ENCODE peak calls at places on chromosomes 2 and 18, in six cellular contexts. One of them, this sample, is unnamed. For H3K9me3, the result is how much of the 10 kb centered on the place peaks cover.

GRCh38 chr2:113291191-113291590 is 12.5 kb upstream of the PAX8 start:
- DNase-seq in lower lobe of right lung: no peak
- DNase-seq in cardiac muscle cell: peak
- DNase-seq in CD8-positive, alpha-beta memory T cell: no peak
- DNase-seq in WERI-Rb-1: no peak
- DNase-seq in astrocyte: no peak
- DNase-seq in this sample: peak

GRCh38 chr2:28713582-28714292 is 37.9 kb upstream of the PPP1CB start:
- DNase-seq in cardiac muscle cell: no peak
- DNase-seq in lower lobe of right lung: no peak
- DNase-seq in WERI-Rb-1: no peak
- DNase-seq in astrocyte: peak
- DNase-seq in CD8-positive, alpha-beta memory T cell: no peak
- DNase-seq in this sample: no peak

GRCh38 chr2:63614983-63615945 is 26.5 kb downstream of the MDH1 start:
- DNase-seq in cardiac muscle cell: peak
- DNase-seq in WERI-Rb-1: no peak
- DNase-seq in astrocyte: peak
- DNase-seq in CD8-positive, alpha-beta memory T cell: no peak
- DNase-seq in lower lobe of right lung: no peak
- DNase-seq in this sample: no peak

GRCh38 chr2:235204923-235205322 is 253.1 kb downstream of the SH3BP4 start:
- DNase-seq in CD8-positive, alpha-beta memory T cell: no peak
- DNase-seq in cardiac muscle cell: no peak
- DNase-seq in astrocyte: no peak
- DNase-seq in WERI-Rb-1: no peak
- DNase-seq in lower lobe of right lung: no peak
- DNase-seq in this sample: no peak

GRCh38 chr2:222054813-222055212 is 244.0 kb downstream of the PAX3 start:
- DNase-seq in WERI-Rb-1: no peak
- DNase-seq in CD8-positive, alpha-beta memory T cell: no peak
- DNase-seq in lower lobe of right lung: no peak
- DNase-seq in astrocyte: no peak
- DNase-seq in cardiac muscle cell: no peak
- DNase-seq in this sample: no peak

GRCh38 chr18:13303761-13304364 is 85.3 kb downstream of the LDLRAD4 start:
- DNase-seq in CD8-positive, alpha-beta memory T cell: no peak
- DNase-seq in cardiac muscle cell: no peak
- DNase-seq in astrocyte: no peak
- DNase-seq in WERI-Rb-1: no peak
- DNase-seq in lower lobe of right lung: no peak
- DNase-seq in this sample: no peak

GRCh38 chr2:179106342-179107178 is 56.6 kb upstream of the CCDC141 start:
- DNase-seq in astrocyte: peak
- DNase-seq in cardiac muscle cell: no peak
- DNase-seq in lower lobe of right lung: no peak
- DNase-seq in CD8-positive, alpha-beta memory T cell: no peak
- DNase-seq in WERI-Rb-1: no peak
- DNase-seq in this sample: peak

GRCh38 chr18:77207540-77207939 is 42.1 kb upstream of the GALR1 start:
- DNase-seq in lower lobe of right lung: peak
- DNase-seq in cardiac muscle cell: no peak
- DNase-seq in WERI-Rb-1: peak
- DNase-seq in CD8-positive, alpha-beta memory T cell: peak
- DNase-seq in astrocyte: peak
- DNase-seq in this sample: peak

GRCh38 chr2:233820766-233821105 is 33.6 kb downstream of the HJURP start:
- DNase-seq in cardiac muscle cell: no peak
- DNase-seq in CD8-positive, alpha-beta memory T cell: no peak
- DNase-seq in WERI-Rb-1: peak
- DNase-seq in astrocyte: no peak
- DNase-seq in lower lobe of right lung: no peak
- DNase-seq in this sample: no peak

GRCh38 chr2:44245068-44245861 is 30.0 kb upstream of the SLC3A1 start:
- DNase-seq in lower lobe of right lung: no peak
- DNase-seq in WERI-Rb-1: no peak
- DNase-seq in astrocyte: no peak
- DNase-seq in CD8-positive, alpha-beta memory T cell: no peak
- DNase-seq in cardiac muscle cell: no peak
- DNase-seq in this sample: peak

GRCh38 chr2:196249860-196250259 is 78.5 kb upstream of the STK17B start:
- DNase-seq in CD8-positive, alpha-beta memory T cell: no peak
- DNase-seq in WERI-Rb-1: no peak
- DNase-seq in lower lobe of right lung: no peak
- DNase-seq in astrocyte: peak
- DNase-seq in cardiac muscle cell: no peak
- DNase-seq in this sample: no peak

GRCh38 chr18:13464432-13465125 is 246.0 kb downstream of the LDLRAD4 start:
- DNase-seq in CD8-positive, alpha-beta memory T cell: peak
- DNase-seq in cardiac muscle cell: no peak
- DNase-seq in astrocyte: peak
- DNase-seq in WERI-Rb-1: no peak
- DNase-seq in lower lobe of right lung: peak
- DNase-seq in this sample: peak

GRCh38 chr18:67932261-67932660 is 415.7 kb upstream of the DSEL start:
- DNase-seq in WERI-Rb-1: no peak
- DNase-seq in CD8-positive, alpha-beta memory T cell: no peak
- DNase-seq in astrocyte: no peak
- DNase-seq in lower lobe of right lung: no peak
- DNase-seq in cardiac muscle cell: no peak
- DNase-seq in this sample: no peak

GRCh38 chr2:42035241-42035640 is 12.6 kb upstream of the PKDCC start:
- DNase-seq in astrocyte: peak
- DNase-seq in cardiac muscle cell: no peak
- DNase-seq in WERI-Rb-1: no peak
- DNase-seq in CD8-positive, alpha-beta memory T cell: no peak
- DNase-seq in lower lobe of right lung: no peak
- DNase-seq in this sample: no peak

GRCh38 chr2:59395119-59395518 is 1154.0 kb upstream of the FANCL start:
- DNase-seq in CD8-positive, alpha-beta memory T cell: no peak
- DNase-seq in lower lobe of right lung: no peak
- DNase-seq in astrocyte: no peak
- DNase-seq in WERI-Rb-1: no peak
- DNase-seq in cardiac muscle cell: no peak
- DNase-seq in this sample: no peak

GRCh38 chr18:26941608-26942007 is 76.1 kb upstream of the AQP4 start:
- DNase-seq in CD8-positive, alpha-beta memory T cell: no peak
- DNase-seq in astrocyte: no peak
- DNase-seq in lower lobe of right lung: no peak
- DNase-seq in WERI-Rb-1: no peak
- DNase-seq in cardiac muscle cell: no peak
- DNase-seq in this sample: no peak

GRCh38 chr18:74264303-74265020 is 27.3 kb downstream of the CYB5A start:
- DNase-seq in CD8-positive, alpha-beta memory T cell: no peak
- DNase-seq in WERI-Rb-1: no peak
- DNase-seq in astrocyte: no peak
- DNase-seq in cardiac muscle cell: peak
- DNase-seq in lower lobe of right lung: no peak
- DNase-seq in this sample: no peak

GRCh38 chr2:1024981-1025380 is 74.3 kb downstream of the SNTG2 start:
- DNase-seq in lower lobe of right lung: no peak
- DNase-seq in cardiac muscle cell: no peak
- DNase-seq in astrocyte: no peak
- DNase-seq in CD8-positive, alpha-beta memory T cell: no peak
- DNase-seq in WERI-Rb-1: no peak
- DNase-seq in this sample: no peak

GRCh38 chr2:218879881-218880748 is 537 bp upstream of the WNT10A start:
- DNase-seq in astrocyte: no peak
- DNase-seq in lower lobe of right lung: peak
- DNase-seq in CD8-positive, alpha-beta memory T cell: peak
- DNase-seq in cardiac muscle cell: no peak
- DNase-seq in WERI-Rb-1: no peak
- DNase-seq in this sample: peak

GRCh38 chr2:218878486-218878885 is 2.2 kb upstream of the WNT10A start:
- DNase-seq in astrocyte: no peak
- DNase-seq in lower lobe of right lung: no peak
- DNase-seq in cardiac muscle cell: no peak
- DNase-seq in CD8-positive, alpha-beta memory T cell: no peak
- DNase-seq in WERI-Rb-1: no peak
- DNase-seq in this sample: no peak

GRCh38 chr2:218877331-218877730 is 3.3 kb upstream of the WNT10A start:
- DNase-seq in lower lobe of right lung: no peak
- DNase-seq in CD8-positive, alpha-beta memory T cell: no peak
- DNase-seq in WERI-Rb-1: no peak
- DNase-seq in astrocyte: no peak
- DNase-seq in cardiac muscle cell: no peak
- DNase-seq in this sample: no peak

GRCh38 chr2:218877891-218878290 is 2.8 kb upstream of the WNT10A start:
- DNase-seq in WERI-Rb-1: no peak
- DNase-seq in CD8-positive, alpha-beta memory T cell: no peak
- DNase-seq in astrocyte: no peak
- DNase-seq in lower lobe of right lung: no peak
- DNase-seq in cardiac muscle cell: no peak
- DNase-seq in this sample: no peak

GRCh38 chr2:218878941-218879761 is 1.5 kb upstream of the WNT10A start:
- DNase-seq in CD8-positive, alpha-beta memory T cell: no peak
- DNase-seq in astrocyte: no peak
- DNase-seq in WERI-Rb-1: peak
- DNase-seq in lower lobe of right lung: no peak
- DNase-seq in cardiac muscle cell: no peak
- DNase-seq in this sample: no peak
- H3K27ac ChIP-seq in CD8-positive, alpha-beta memory T cell: peak
- H3K27ac ChIP-seq in astrocyte: no peak
- H3K27ac ChIP-seq in WERI-Rb-1: peak
- H3K27ac ChIP-seq in lower lobe of right lung: no peak
- H3K27ac ChIP-seq in cardiac muscle cell: no peak
- H3K27ac ChIP-seq in this sample: no peak

DNA sequence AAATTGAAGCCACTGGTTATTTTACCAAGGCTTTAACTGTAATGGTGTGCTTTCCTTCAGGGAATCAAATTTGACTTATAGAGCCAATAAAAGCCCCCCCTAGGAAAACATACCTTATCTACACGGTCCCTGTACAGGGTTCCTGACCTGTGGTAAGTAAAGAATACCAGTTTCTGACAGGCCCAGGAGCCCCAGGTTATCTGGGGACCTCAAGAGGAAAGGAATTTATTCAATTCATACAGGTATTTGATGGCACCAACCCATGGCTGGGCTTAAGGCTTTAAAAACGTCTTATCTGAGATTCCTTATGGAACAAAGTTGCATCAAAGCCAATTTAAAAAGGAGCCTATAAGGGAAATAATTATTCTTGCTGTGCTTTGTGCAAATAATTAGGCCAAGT is 7.0 kb upstream of the RPIA start:
- DNase-seq in WERI-Rb-1: no peak
- DNase-seq in astrocyte: no peak
- DNase-seq in lower lobe of right lung: no peak
- DNase-seq in cardiac muscle cell: no peak
- DNase-seq in CD8-positive, alpha-beta memory T cell: no peak
- DNase-seq in this sample: no peak
- H3K9me3 ChIP-seq in WERI-Rb-1: under half
- H3K9me3 ChIP-seq in astrocyte: under half
- H3K9me3 ChIP-seq in lower lobe of right lung: under half
- H3K9me3 ChIP-seq in cardiac muscle cell: under half
- H3K9me3 ChIP-seq in CD8-positive, alpha-beta memory T cell: under half
- H3K9me3 ChIP-seq in this sample: under half

GRCh38 chr2:109172556-109173105 is 43.6 kb downstream of the SH3RF3 start:
- DNase-seq in astrocyte: peak
- DNase-seq in cardiac muscle cell: no peak
- DNase-seq in CD8-positive, alpha-beta memory T cell: no peak
- DNase-seq in lower lobe of right lung: no peak
- DNase-seq in WERI-Rb-1: no peak
- DNase-seq in this sample: no peak

GRCh38 chr2:109168080-109168479 is 39.1 kb downstream of the SH3RF3 start:
- DNase-seq in astrocyte: no peak
- DNase-seq in CD8-positive, alpha-beta memory T cell: no peak
- DNase-seq in cardiac muscle cell: no peak
- DNase-seq in WERI-Rb-1: no peak
- DNase-seq in lower lobe of right lung: no peak
- DNase-seq in this sample: no peak

GRCh38 chr2:109168716-109169115 is 39.7 kb downstream of the SH3RF3 start:
- DNase-seq in astrocyte: no peak
- DNase-seq in WERI-Rb-1: no peak
- DNase-seq in cardiac muscle cell: no peak
- DNase-seq in lower lobe of right lung: no peak
- DNase-seq in CD8-positive, alpha-beta memory T cell: no peak
- DNase-seq in this sample: no peak

GRCh38 chr2:109171444-109172334 is 42.7 kb downstream of the SH3RF3 start:
- DNase-seq in lower lobe of right lung: no peak
- DNase-seq in astrocyte: peak
- DNase-seq in CD8-positive, alpha-beta memory T cell: no peak
- DNase-seq in cardiac muscle cell: peak
- DNase-seq in WERI-Rb-1: no peak
- DNase-seq in this sample: peak

DNA sequence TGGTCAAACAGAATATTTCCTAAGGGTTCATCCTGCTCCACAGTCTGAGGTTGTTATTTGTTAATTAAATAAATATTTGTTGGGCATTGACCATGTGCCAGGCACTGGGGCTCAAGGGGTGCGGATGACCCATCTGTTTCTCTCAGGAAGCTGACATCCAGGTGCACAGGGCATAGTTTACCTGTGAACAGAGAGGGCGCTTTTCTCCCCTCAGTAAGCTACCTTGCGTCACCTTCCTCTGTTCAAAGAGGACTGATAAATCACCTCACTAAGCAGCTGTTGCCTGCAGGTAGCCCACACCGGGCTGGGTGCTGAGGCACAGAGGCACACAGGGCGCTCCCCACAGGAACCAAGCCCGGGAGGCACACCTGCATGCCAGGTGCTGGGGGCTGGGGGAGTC is 41.6 kb downstream of the SH3RF3 start:
- DNase-seq in lower lobe of right lung: no peak
- DNase-seq in CD8-positive, alpha-beta memory T cell: no peak
- DNase-seq in cardiac muscle cell: no peak
- DNase-seq in WERI-Rb-1: no peak
- DNase-seq in astrocyte: no peak
- DNase-seq in this sample: no peak
- H3K4me3 ChIP-seq in lower lobe of right lung: no peak
- H3K4me3 ChIP-seq in CD8-positive, alpha-beta memory T cell: no peak
- H3K4me3 ChIP-seq in cardiac muscle cell: no peak
- H3K4me3 ChIP-seq in WERI-Rb-1: no peak
- H3K4me3 ChIP-seq in astrocyte: no peak
- H3K4me3 ChIP-seq in this sample: no peak

DNA sequence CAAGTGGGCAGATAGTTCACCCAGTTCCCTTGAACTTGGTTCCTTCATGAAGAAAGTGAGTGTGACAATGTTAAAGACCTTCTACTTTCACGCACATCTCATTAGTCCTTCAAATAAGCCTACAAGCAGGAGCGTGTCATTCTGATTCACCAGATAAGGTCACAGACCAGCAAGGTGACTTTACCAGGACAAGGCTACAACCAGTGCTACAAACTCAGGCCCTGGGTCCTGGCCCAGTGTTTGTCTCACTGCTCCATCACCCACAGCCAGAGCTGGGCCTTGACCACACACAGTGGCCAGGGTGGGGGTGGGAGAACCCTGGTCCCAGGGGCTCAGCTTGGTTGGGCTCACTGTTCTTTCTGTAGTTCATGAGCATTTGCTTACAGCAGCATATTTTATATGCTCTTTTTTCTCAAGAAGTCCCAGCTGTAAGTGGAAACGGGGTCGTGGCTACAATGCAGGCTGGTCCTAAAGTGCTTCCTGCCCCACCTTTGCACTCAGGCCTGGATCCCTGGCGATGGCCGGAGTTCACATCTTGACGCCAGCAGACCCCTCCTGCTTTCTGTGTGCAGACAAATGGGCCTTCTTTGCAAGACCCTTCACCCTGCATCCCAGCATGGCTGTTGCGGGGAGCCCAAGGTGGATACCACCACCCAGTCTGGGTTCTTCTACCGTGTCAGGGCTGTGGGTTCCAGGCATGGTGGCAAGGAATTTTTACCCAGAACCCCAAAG is 153.6 kb upstream of the EPAS1 start:
- DNase-seq in CD8-positive, alpha-beta memory T cell: no peak
- DNase-seq in cardiac muscle cell: no peak
- DNase-seq in WERI-Rb-1: no peak
- DNase-seq in astrocyte: no peak
- DNase-seq in lower lobe of right lung: no peak
- DNase-seq in this sample: no peak
- H3K27ac ChIP-seq in CD8-positive, alpha-beta memory T cell: no peak
- H3K27ac ChIP-seq in cardiac muscle cell: no peak
- H3K27ac ChIP-seq in WERI-Rb-1: no peak
- H3K27ac ChIP-seq in astrocyte: no peak
- H3K27ac ChIP-seq in lower lobe of right lung: no peak
- H3K27ac ChIP-seq in this sample: peak

This sample was measured in colonic mucosa.